ENCODE peak calls at places on chromosome 18, in five cellular contexts. One of them, this sample, is unnamed.

GRCh38 chr18:658947-659533 is 1.6 kb downstream of the TYMS start:
- DNase-seq in IMR-90: no peak
- DNase-seq in fibroblast of lung: no peak
- DNase-seq in kidney: no peak
- DNase-seq in DMS 273 treated with DMSO at 0.1 percent for 48 hours: no peak
- DNase-seq in this sample: no peak

GRCh38 chr18:55787674-55788073 is 199.7 kb upstream of the TCF4 start:
- DNase-seq in IMR-90: no peak
- DNase-seq in fibroblast of lung: no peak
- DNase-seq in kidney: no peak
- DNase-seq in DMS 273 treated with DMSO at 0.1 percent for 48 hours: no peak
- DNase-seq in this sample: no peak

GRCh38 chr18:58541137-58541788 is 87.6 kb downstream of the ALPK2 start:
- DNase-seq in IMR-90: peak
- DNase-seq in fibroblast of lung: peak
- DNase-seq in kidney: no peak
- DNase-seq in DMS 273 treated with DMSO at 0.1 percent for 48 hours: no peak
- DNase-seq in this sample: no peak

GRCh38 chr18:38898167-38898566 is 1332.6 kb upstream of the CELF4 start:
- DNase-seq in IMR-90: no peak
- DNase-seq in fibroblast of lung: no peak
- DNase-seq in kidney: no peak
- DNase-seq in DMS 273 treated with DMSO at 0.1 percent for 48 hours: no peak
- DNase-seq in this sample: no peak

GRCh38 chr18:5294618-5295230 is 802 bp downstream of the ZBTB14 start:
- DNase-seq in IMR-90: peak
- DNase-seq in fibroblast of lung: peak
- DNase-seq in kidney: peak
- DNase-seq in DMS 273 treated with DMSO at 0.1 percent for 48 hours: no peak
- DNase-seq in this sample: peak

GRCh38 chr18:30889582-30890301 is 152.8 kb downstream of the DSC3 start:
- DNase-seq in IMR-90: no peak
- DNase-seq in fibroblast of lung: peak
- DNase-seq in kidney: no peak
- DNase-seq in DMS 273 treated with DMSO at 0.1 percent for 48 hours: no peak
- DNase-seq in this sample: no peak

GRCh38 chr18:7668392-7668791 is 101.3 kb downstream of the PTPRM start:
- DNase-seq in IMR-90: no peak
- DNase-seq in fibroblast of lung: no peak
- DNase-seq in kidney: no peak
- DNase-seq in DMS 273 treated with DMSO at 0.1 percent for 48 hours: no peak
- DNase-seq in this sample: no peak

GRCh38 chr18:12254137-12254819 is at the start of gene CIDEA:
- DNase-seq in IMR-90: no peak
- DNase-seq in fibroblast of lung: peak
- DNase-seq in kidney: peak
- DNase-seq in DMS 273 treated with DMSO at 0.1 percent for 48 hours: no peak
- DNase-seq in this sample: peak

GRCh38 chr18:50878345-50879301 is at the start of gene ME2:
- DNase-seq in IMR-90: peak
- DNase-seq in fibroblast of lung: peak
- DNase-seq in kidney: peak
- DNase-seq in DMS 273 treated with DMSO at 0.1 percent for 48 hours: peak
- DNase-seq in this sample: peak

GRCh38 chr18:23341983-23342382 is 111.1 kb upstream of the RIOK3 start:
- DNase-seq in IMR-90: no peak
- DNase-seq in fibroblast of lung: no peak
- DNase-seq in kidney: no peak
- DNase-seq in DMS 273 treated with DMSO at 0.1 percent for 48 hours: no peak
- DNase-seq in this sample: no peak

GRCh38 chr18:45666520-45666919 is 51.2 kb downstream of the SLC14A2 start:
- DNase-seq in IMR-90: no peak
- DNase-seq in fibroblast of lung: no peak
- DNase-seq in kidney: no peak
- DNase-seq in DMS 273 treated with DMSO at 0.1 percent for 48 hours: no peak
- DNase-seq in this sample: no peak

GRCh38 chr18:44028109-44028508 is 652.6 kb upstream of the SETBP1 start:
- DNase-seq in IMR-90: no peak
- DNase-seq in fibroblast of lung: no peak
- DNase-seq in kidney: no peak
- DNase-seq in DMS 273 treated with DMSO at 0.1 percent for 48 hours: no peak
- DNase-seq in this sample: no peak

GRCh38 chr18:79560042-79560860 is 119.4 kb upstream of the CTDP1 start:
- DNase-seq in IMR-90: no peak
- DNase-seq in fibroblast of lung: no peak
- DNase-seq in kidney: peak
- DNase-seq in DMS 273 treated with DMSO at 0.1 percent for 48 hours: no peak
- DNase-seq in this sample: no peak

GRCh38 chr18:37422116-37422515 is 143.5 kb downstream of the CELF4 start:
- DNase-seq in IMR-90: no peak
- DNase-seq in fibroblast of lung: no peak
- DNase-seq in kidney: no peak
- DNase-seq in DMS 273 treated with DMSO at 0.1 percent for 48 hours: no peak
- DNase-seq in this sample: no peak

GRCh38 chr18:37210781-37211180 is 354.8 kb downstream of the CELF4 start:
- DNase-seq in IMR-90: no peak
- DNase-seq in fibroblast of lung: no peak
- DNase-seq in kidney: no peak
- DNase-seq in DMS 273 treated with DMSO at 0.1 percent for 48 hours: no peak
- DNase-seq in this sample: no peak

GRCh38 chr18:74457043-74457742 is at the start of gene DIPK1C:
- DNase-seq in IMR-90: no peak
- DNase-seq in fibroblast of lung: no peak
- DNase-seq in kidney: no peak
- DNase-seq in DMS 273 treated with DMSO at 0.1 percent for 48 hours: no peak
- DNase-seq in this sample: no peak

GRCh38 chr18:79681484-79682387 is 2.1 kb downstream of the CTDP1 start:
- DNase-seq in IMR-90: no peak
- DNase-seq in fibroblast of lung: no peak
- DNase-seq in kidney: no peak
- DNase-seq in DMS 273 treated with DMSO at 0.1 percent for 48 hours: no peak
- DNase-seq in this sample: peak

GRCh38 chr18:44725300-44726096 is 44.8 kb downstream of the SETBP1 start:
- DNase-seq in IMR-90: peak
- DNase-seq in fibroblast of lung: peak
- DNase-seq in kidney: peak
- DNase-seq in DMS 273 treated with DMSO at 0.1 percent for 48 hours: no peak
- DNase-seq in this sample: peak

GRCh38 chr18:79791141-79791972 is 6.4 kb upstream of the KCNG2 start:
- DNase-seq in IMR-90: peak
- DNase-seq in fibroblast of lung: peak
- DNase-seq in kidney: peak
- DNase-seq in DMS 273 treated with DMSO at 0.1 percent for 48 hours: no peak
- DNase-seq in this sample: peak

GRCh38 chr18:61851279-61851678 is 41.5 kb downstream of the RNF152 start:
- DNase-seq in IMR-90: no peak
- DNase-seq in fibroblast of lung: no peak
- DNase-seq in kidney: no peak
- DNase-seq in DMS 273 treated with DMSO at 0.1 percent for 48 hours: no peak
- DNase-seq in this sample: no peak

GRCh38 chr18:7202119-7202680 is 28.7 kb upstream of the LRRC30 start:
- DNase-seq in IMR-90: no peak
- DNase-seq in fibroblast of lung: no peak
- DNase-seq in kidney: no peak
- DNase-seq in DMS 273 treated with DMSO at 0.1 percent for 48 hours: no peak
- DNase-seq in this sample: no peak

GRCh38 chr18:10681581-10682367 is 155.9 kb downstream of the NAPG start:
- DNase-seq in IMR-90: peak
- DNase-seq in fibroblast of lung: no peak
- DNase-seq in kidney: peak
- DNase-seq in DMS 273 treated with DMSO at 0.1 percent for 48 hours: no peak
- DNase-seq in this sample: no peak

GRCh38 chr18:62500966-62501591 is 21.7 kb upstream of the ZCCHC2 start:
- DNase-seq in IMR-90: no peak
- DNase-seq in fibroblast of lung: no peak
- DNase-seq in kidney: no peak
- DNase-seq in DMS 273 treated with DMSO at 0.1 percent for 48 hours: no peak
- DNase-seq in this sample: no peak

GRCh38 chr18:59202258-59202820 is 17.6 kb upstream of the GRP start:
- DNase-seq in IMR-90: no peak
- DNase-seq in fibroblast of lung: no peak
- DNase-seq in kidney: no peak
- DNase-seq in DMS 273 treated with DMSO at 0.1 percent for 48 hours: no peak
- DNase-seq in this sample: no peak

GRCh38 chr18:49672853-49673252 is 111.0 kb downstream of the LIPG start:
- DNase-seq in IMR-90: no peak
- DNase-seq in fibroblast of lung: no peak
- DNase-seq in kidney: no peak
- DNase-seq in DMS 273 treated with DMSO at 0.1 percent for 48 hours: no peak
- DNase-seq in this sample: no peak

GRCh38 chr18:47758000-47758399 is 172.5 kb downstream of the SMAD2 start:
- DNase-seq in IMR-90: no peak
- DNase-seq in fibroblast of lung: no peak
- DNase-seq in kidney: no peak
- DNase-seq in DMS 273 treated with DMSO at 0.1 percent for 48 hours: no peak
- DNase-seq in this sample: no peak

GRCh38 chr18:55401275-55401620 is 186.7 kb downstream of the TCF4 start:
- DNase-seq in IMR-90: peak
- DNase-seq in fibroblast of lung: peak
- DNase-seq in kidney: no peak
- DNase-seq in DMS 273 treated with DMSO at 0.1 percent for 48 hours: no peak
- DNase-seq in this sample: peak

GRCh38 chr18:54958711-54959625 is at the start of gene CCDC68:
- DNase-seq in IMR-90: no peak
- DNase-seq in fibroblast of lung: peak
- DNase-seq in kidney: peak
- DNase-seq in DMS 273 treated with DMSO at 0.1 percent for 48 hours: no peak
- DNase-seq in this sample: peak

GRCh38 chr18:51603551-51603950 is 406.1 kb upstream of the MEX3C start:
- DNase-seq in IMR-90: no peak
- DNase-seq in fibroblast of lung: no peak
- DNase-seq in kidney: no peak
- DNase-seq in DMS 273 treated with DMSO at 0.1 percent for 48 hours: no peak
- DNase-seq in this sample: no peak

GRCh38 chr18:59593291-59593717 is 103.9 kb downstream of the CCBE1 start:
- DNase-seq in IMR-90: peak
- DNase-seq in fibroblast of lung: peak
- DNase-seq in kidney: no peak
- DNase-seq in DMS 273 treated with DMSO at 0.1 percent for 48 hours: no peak
- DNase-seq in this sample: peak

GRCh38 chr18:38025433-38026038 is 459.9 kb upstream of the CELF4 start:
- DNase-seq in IMR-90: no peak
- DNase-seq in fibroblast of lung: peak
- DNase-seq in kidney: no peak
- DNase-seq in DMS 273 treated with DMSO at 0.1 percent for 48 hours: no peak
- DNase-seq in this sample: no peak

GRCh38 chr18:34223893-34224422 is 755 bp downstream of the NOL4 start:
- DNase-seq in IMR-90: no peak
- DNase-seq in fibroblast of lung: no peak
- DNase-seq in kidney: no peak
- DNase-seq in DMS 273 treated with DMSO at 0.1 percent for 48 hours: no peak
- DNase-seq in this sample: no peak

GRCh38 chr18:4230450-4231168 is 224.5 kb downstream of the DLGAP1 start:
- DNase-seq in IMR-90: no peak
- DNase-seq in fibroblast of lung: no peak
- DNase-seq in kidney: no peak
- DNase-seq in DMS 273 treated with DMSO at 0.1 percent for 48 hours: no peak
- DNase-seq in this sample: no peak

GRCh38 chr18:555705-556402 is 24.3 kb upstream of the CETN1 start:
- DNase-seq in IMR-90: no peak
- DNase-seq in fibroblast of lung: no peak
- DNase-seq in kidney: no peak
- DNase-seq in DMS 273 treated with DMSO at 0.1 percent for 48 hours: no peak
- DNase-seq in this sample: peak

GRCh38 chr18:76454429-76454828 is 40.6 kb downstream of the ZNF516 start:
- DNase-seq in IMR-90: peak
- DNase-seq in fibroblast of lung: peak
- DNase-seq in kidney: no peak
- DNase-seq in DMS 273 treated with DMSO at 0.1 percent for 48 hours: no peak
- DNase-seq in this sample: no peak

GRCh38 chr18:9731380-9731779 is 23.3 kb downstream of the RAB31 start:
- DNase-seq in IMR-90: peak
- DNase-seq in fibroblast of lung: peak
- DNase-seq in kidney: no peak
- DNase-seq in DMS 273 treated with DMSO at 0.1 percent for 48 hours: no peak
- DNase-seq in this sample: no peak

GRCh38 chr18:23578891-23579653 is 7.2 kb downstream of the NPC1 start:
- DNase-seq in IMR-90: peak
- DNase-seq in fibroblast of lung: peak
- DNase-seq in kidney: no peak
- DNase-seq in DMS 273 treated with DMSO at 0.1 percent for 48 hours: no peak
- DNase-seq in this sample: peak

This sample was measured in fibroblast of villous mesenchyme.